ENCODE peak calls at places on chromosome 5, in eight cellular contexts. K is bronchial epithelial cell, S is cardiac muscle cell, L is sigmoid colon, T is cardiac fibroblast, W is neuronal stem cell, Q is GM12865, H is brain microvascular endothelial cell. E is an unnamed sample.

GRCh38 chr5:52838306-52839015 is 50.7 kb downstream of the ITGA1 start:
- DNase-seq in K (peak; percentile 48), S (no peak), L (no peak), T (no peak), W (no peak), Q (no peak), H (peak; percentile 75), E (no peak)

GRCh38 chr5:101440173-101440572 is 537.1 kb upstream of the ST8SIA4 start:
- DNase-seq in K (no peak), S (no peak), L (no peak), T (no peak), W (no peak), Q (no peak), H (no peak), E (no peak)

GRCh38 chr5:121246971-121247370 is 604.7 kb upstream of the FTMT start:
- DNase-seq in K (no peak), S (no peak), L (no peak), T (no peak), W (no peak), Q (no peak), H (no peak), E (no peak)

GRCh38 chr5:67118050-67118620 is 78.5 kb downstream of the CD180 start:
- DNase-seq in K (no peak), S (no peak), L (no peak), T (no peak), W (no peak), Q (no peak), H (no peak), E (no peak)

GRCh38 chr5:176524138-176524537 is 13.1 kb downstream of the RNF44 start:
- DNase-seq in K (no peak), S (no peak), L (no peak), T (no peak), W (no peak), Q (no peak), H (no peak), E (no peak)

GRCh38 chr5:174725261-174725990 is 1.0 kb downstream of the MSX2 start:
- DNase-seq in K (no peak), S (no peak), L (no peak), T (no peak), W (no peak), Q (no peak), H (no peak), E (no peak)

GRCh38 chr5:135075621-135076585 is 41.9 kb upstream of the PITX1 start:
- DNase-seq in K (peak; percentile 56), S (peak; percentile 15), L (peak; percentile 46), T (no peak), W (no peak), Q (no peak), H (peak; percentile 4), E (no peak)

GRCh38 chr5:53170748-53171349 is 61.3 kb upstream of the MOCS2 start:
- DNase-seq in K (peak; percentile 61), S (peak; percentile 62), L (no peak), T (peak; percentile 61), W (peak; percentile 17), Q (peak; percentile 24), H (peak; percentile 31), E (peak; percentile 37)

GRCh38 chr5:138305797-138306196 is 25.8 kb downstream of the CDC25C start:
- DNase-seq in K (peak; percentile 67), S (no peak), L (no peak), T (no peak), W (no peak), Q (peak; percentile 6), H (no peak), E (no peak)

GRCh38 chr5:10301842-10302610 is 5.7 kb downstream of the CMBL start:
- DNase-seq in K (peak; percentile 67), S (no peak), L (peak; percentile 84), T (peak; percentile 42), W (no peak), Q (no peak), H (no peak), E (no peak)

GRCh38 chr5:146369691-146370090 is 31.1 kb downstream of the POU4F3 start:
- DNase-seq in K (peak; percentile 32), S (peak; percentile 40), L (no peak), T (peak; percentile 4), W (no peak), Q (no peak), H (peak; percentile 79), E (no peak)

GRCh38 chr5:108093186-108093585 is 288.7 kb downstream of the FBXL17 start:
- DNase-seq in K (peak; percentile 11), S (peak; percentile 34), L (no peak), T (peak; percentile 34), W (no peak), Q (peak; percentile 27), H (no peak), E (peak; percentile 20)

GRCh38 chr5:122316652-122317051 is 4.6 kb downstream of the SNCAIP start:
- DNase-seq in K (no peak), S (no peak), L (no peak), T (no peak), W (no peak), Q (no peak), H (no peak), E (no peak)

GRCh38 chr5:78638423-78638822 is 10.1 kb downstream of the LHFPL2 start:
- DNase-seq in K (peak; percentile 86), S (peak; percentile 92), L (peak; percentile 77), T (peak; percentile 96), W (peak; percentile 56), Q (no peak), H (peak; percentile 84), E (no peak)

GRCh38 chr5:149628221-149628620 is 46.9 kb downstream of the ARHGEF37 start:
- DNase-seq in K (peak; percentile 75), S (peak; percentile 24), L (peak; percentile 38), T (peak; percentile 18), W (no peak), Q (no peak), H (no peak), E (no peak)

GRCh38 chr5:81171769-81172168 is 61.4 kb upstream of the CKMT2 start:
- DNase-seq in K (peak; percentile 22), S (no peak), L (no peak), T (no peak), W (no peak), Q (no peak), H (no peak), E (no peak)

GRCh38 chr5:112417931-112418358 is 1.1 kb downstream of the EPB41L4A start:
- DNase-seq in K (peak; percentile 82), S (peak; percentile 57), L (no peak), T (peak; percentile 58), W (peak; percentile 23), Q (peak; percentile 78), H (peak; percentile 30), E (no peak)

GRCh38 chr5:56026863-56027300 is 32.1 kb upstream of the IL6ST start:
- DNase-seq in K (peak; percentile 97), S (peak; percentile 86), L (no peak), T (peak; percentile 86), W (no peak), Q (peak; percentile 89), H (peak; percentile 59), E (no peak)

GRCh38 chr5:118006229-118006628 is 982.1 kb downstream of the DTWD2 start:
- DNase-seq in K (no peak), S (no peak), L (no peak), T (no peak), W (no peak), Q (no peak), H (no peak), E (no peak)

GRCh38 chr5:129096382-129096991 is 1.9 kb downstream of the ISOC1 start:
- DNase-seq in K (no peak), S (peak; percentile 40), L (no peak), T (peak; percentile 33), W (no peak), Q (no peak), H (no peak), E (no peak)

GRCh38 chr5:169301386-169301930 is 519 bp upstream of the SLIT3 start:
- DNase-seq in K (peak; percentile 4), S (peak; percentile 22), L (no peak), T (no peak), W (peak; percentile 11), Q (no peak), H (no peak), E (no peak)

DNA sequence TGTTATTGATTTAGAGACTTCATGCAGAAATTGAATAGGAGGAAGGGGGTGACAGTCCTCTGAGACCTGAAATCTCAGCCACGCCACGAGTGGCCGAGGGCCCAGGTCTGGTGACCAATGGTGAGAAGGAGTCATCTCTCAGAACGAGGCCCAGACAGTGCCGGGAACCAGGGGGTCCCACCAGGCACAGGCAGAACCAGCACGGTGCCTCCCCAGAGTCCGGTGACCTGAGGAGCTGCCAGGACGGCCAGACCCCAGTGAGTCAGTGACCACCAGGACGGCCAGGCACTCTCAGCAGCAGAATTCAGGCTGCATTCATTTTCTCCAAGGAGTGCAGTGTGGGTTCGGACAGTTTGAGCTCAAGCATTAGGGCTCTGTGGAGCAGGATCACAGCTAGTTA is 43.8 kb upstream of the NKD2 start:
- DNase-seq in K (no peak), S (peak; percentile 42), L (no peak), T (no peak), W (no peak), Q (no peak), H (no peak), E (no peak)
- H3K4me3 ChIP-seq in K (no peak overlapping the region), S (no peak overlapping the region), L (no peak overlapping the region), T (no peak overlapping the region), W (no peak overlapping the region), Q (no peak overlapping the region), H (no peak overlapping the region), E (peak overlapping the region; percentile 54)

GRCh38 chr5:154238776-154239481 is 48.4 kb downstream of the GALNT10 start:
- DNase-seq in K (no peak), S (no peak), L (no peak), T (no peak), W (no peak), Q (peak; percentile 61), H (no peak), E (no peak)
- H3K4me3 ChIP-seq in K (no peak overlapping the region), S (no peak overlapping the region), L (peak overlapping the region; percentile 20), T (no peak overlapping the region), W (no peak overlapping the region), Q (peak overlapping the region; percentile 0), H (no peak overlapping the region), E (no peak overlapping the region)

DNA sequence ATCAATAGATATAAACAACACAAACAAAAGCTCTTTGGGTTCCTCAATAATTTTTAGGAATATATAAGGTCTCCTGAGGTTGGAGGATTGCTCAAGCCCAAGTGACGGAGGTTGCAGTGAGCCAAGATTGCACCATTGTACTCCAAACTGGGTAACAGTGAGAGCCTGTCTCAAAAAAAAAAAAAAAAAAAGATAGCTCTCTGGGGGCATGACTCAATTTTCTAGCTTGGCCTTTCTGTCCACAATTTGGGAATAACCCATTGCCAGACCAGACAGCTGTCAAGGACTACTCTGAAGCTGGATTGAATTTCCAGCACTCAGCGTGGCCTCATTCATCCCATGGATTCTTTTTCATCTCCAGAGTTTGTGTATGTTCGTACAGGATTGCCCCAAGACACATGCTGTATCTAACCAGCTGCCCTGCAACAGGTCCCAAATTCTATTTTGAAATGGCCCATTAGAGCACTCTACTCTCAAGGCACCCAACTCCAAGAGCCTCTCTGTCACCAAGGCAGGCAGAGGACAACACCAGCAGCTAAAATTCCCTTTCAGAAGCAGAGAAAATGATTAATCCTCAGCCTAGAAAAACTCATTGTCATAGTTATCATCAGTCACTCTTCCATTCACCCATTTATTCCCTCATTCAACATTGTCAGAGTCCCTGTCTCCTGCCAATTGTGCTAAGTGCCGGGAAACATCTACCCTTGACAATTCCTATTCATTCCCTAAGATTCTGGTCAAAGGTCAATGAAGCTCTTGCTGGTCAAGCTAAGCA is 8.7 kb downstream of the FAM193B start:
- DNase-seq in K (peak; percentile 90), S (peak; percentile 96), L (peak; percentile 91), T (peak; percentile 95), W (no peak), Q (no peak), H (peak; percentile 85), E (no peak)
- H3K4me3 ChIP-seq in K (no peak overlapping the region), S (no peak overlapping the region), L (no peak overlapping the region), T (no peak overlapping the region), W (no peak overlapping the region), Q (no peak overlapping the region), H (no peak overlapping the region), E (no peak overlapping the region)

GRCh38 chr5:104241051-104241450 is 678.5 kb upstream of the NUDT12 start:
- DNase-seq in K (no peak), S (no peak), L (peak; percentile 73), T (peak; percentile 7), W (no peak), Q (no peak), H (no peak), E (no peak)
- H3K4me3 ChIP-seq in K (no peak overlapping the region), S (no peak overlapping the region), L (no peak overlapping the region), T (no peak overlapping the region), W (no peak overlapping the region), Q (no peak overlapping the region), H (no peak overlapping the region), E (no peak overlapping the region)

E was measured in Jurkat, Clone E6-1.